ENCODE peak calls at places on chromosomes 3 and 15, in seven cellular contexts. I, N, O, U, C, T and H are unnamed samples.

GRCh38 chr3:158801200-158801599 is 654 bp upstream of the MFSD1 start:
- DNase-seq in I (no peak), N (no peak), O (peak; percentile 46), U (peak; percentile 58), C (no peak), T (peak; percentile 14), H (no peak)

GRCh38 chr3:95097493-95097892 is 1034.6 kb downstream of the NSUN3 start:
- DNase-seq in I (no peak), N (no peak), O (no peak), U (peak; percentile 7), C (no peak), T (no peak), H (no peak)

GRCh38 chr15:87591042-87591441 is 665.5 kb downstream of the NTRK3 start:
- DNase-seq in I (no peak), N (no peak), O (no peak), U (no peak), C (no peak), T (no peak), H (no peak)

GRCh38 chr3:134494539-134494938 is 8.7 kb downstream of the CEP63 start:
- DNase-seq in I (no peak), N (no peak), O (no peak), U (no peak), C (no peak), T (no peak), H (no peak)

GRCh38 chr15:51025454-51025846 is 69.3 kb downstream of the TNFAIP8L3 start:
- DNase-seq in I (no peak), N (no peak), O (no peak), U (no peak), C (no peak), T (no peak), H (no peak)

GRCh38 chr3:140223631-140224030 is 288.6 kb downstream of the CLSTN2 start:
- DNase-seq in I (no peak), N (no peak), O (no peak), U (no peak), C (no peak), T (no peak), H (no peak)

GRCh38 chr3:120113128-120114116 is 19.2 kb upstream of the GSK3B start:
- DNase-seq in I (no peak), N (no peak), O (no peak), U (no peak), C (peak; percentile 22), T (no peak), H (no peak)

GRCh38 chr15:62856466-62857246 is 185.9 kb upstream of the TPM1 start:
- DNase-seq in I (no peak), N (no peak), O (no peak), U (no peak), C (no peak), T (no peak), H (no peak)

GRCh38 chr15:42156266-42156922 is at the start of gene PLA2G4F:
- DNase-seq in I (no peak), N (no peak), O (peak; percentile 67), U (peak; percentile 83), C (no peak), T (no peak), H (no peak)

GRCh38 chr3:171269557-171269956 is 190.6 kb downstream of the TNIK start:
- DNase-seq in I (no peak), N (no peak), O (no peak), U (no peak), C (no peak), T (no peak), H (no peak)

GRCh38 chr15:75672111-75672602 is 24.4 kb downstream of the SNX33 start:
- DNase-seq in I (no peak), N (no peak), O (no peak), U (no peak), C (no peak), T (no peak), H (no peak)

GRCh38 chr3:11445883-11446282 is 173.7 kb downstream of the ATG7 start:
- DNase-seq in I (no peak), N (no peak), O (no peak), U (no peak), C (no peak), T (no peak), H (no peak)

GRCh38 chr3:185847506-185847905 is 22.7 kb upstream of the IGF2BP2 start:
- DNase-seq in I (no peak), N (no peak), O (no peak), U (no peak), C (no peak), T (no peak), H (no peak)

GRCh38 chr15:93974804-93975481 is 256.4 kb upstream of the MCTP2 start:
- DNase-seq in I (no peak), N (no peak), O (no peak), U (no peak), C (peak; percentile 12), T (no peak), H (no peak)

GRCh38 chr3:10602769-10603768 is 97.7 kb upstream of the ATP2B2 start:
- DNase-seq in I (peak; percentile 22), N (no peak), O (no peak), U (no peak), C (no peak), T (no peak), H (peak; percentile 59)

GRCh38 chr3:70120360-70120966 is 120.9 kb downstream of the SAMMSON start:
- DNase-seq in I (peak; percentile 5), N (peak; percentile 67), O (peak; percentile 87), U (peak; percentile 79), C (peak; percentile 47), T (no peak), H (peak; percentile 44)

GRCh38 chr3:141407043-141407442 is 38.7 kb downstream of the ZBTB38 start:
- DNase-seq in I (no peak), N (no peak), O (no peak), U (peak; percentile 51), C (no peak), T (no peak), H (no peak)

GRCh38 chr15:85398822-85399221 is 18.4 kb downstream of the AKAP13 start:
- DNase-seq in I (no peak), N (no peak), O (no peak), U (no peak), C (no peak), T (no peak), H (no peak)

GRCh38 chr15:58307313-58307961 is 124.4 kb upstream of the LIPC start:
- DNase-seq in I (no peak), N (no peak), O (no peak), U (no peak), C (no peak), T (no peak), H (no peak)

GRCh38 chr15:81326466-81327212 is 2.7 kb upstream of the STARD5 start:
- DNase-seq in I (no peak), N (no peak), O (no peak), U (no peak), C (no peak), T (no peak), H (no peak)

GRCh38 chr15:67064607-67065530 is 533 bp upstream of the SMAD3 start:
- DNase-seq in I (no peak), N (peak; percentile 64), O (peak; percentile 78), U (peak; percentile 68), C (no peak), T (no peak), H (no peak)

GRCh38 chr15:68638953-68639500 is 60.2 kb downstream of the CORO2B start:
- DNase-seq in I (no peak), N (no peak), O (no peak), U (no peak), C (peak; percentile 44), T (no peak), H (no peak)

GRCh38 chr15:56468271-56468912 is 3.5 kb upstream of the MNS1 start:
- DNase-seq in I (no peak), N (no peak), O (no peak), U (no peak), C (no peak), T (no peak), H (no peak)

GRCh38 chr3:102332934-102333333 is 101.9 kb upstream of the ZPLD1 start:
- DNase-seq in I (no peak), N (no peak), O (no peak), U (no peak), C (no peak), T (no peak), H (no peak)

GRCh38 chr15:25742008-25742407 is 121.1 kb downstream of the ATP10A start:
- DNase-seq in I (no peak), N (no peak), O (no peak), U (no peak), C (no peak), T (no peak), H (no peak)

GRCh38 chr3:10289785-10290355 is 2.9 kb downstream of the GHRL start:
- DNase-seq in I (no peak), N (no peak), O (no peak), U (no peak), C (no peak), T (no peak), H (no peak)

GRCh38 chr15:83449928-83450501 is 2.9 kb downstream of the SH3GL3 start:
- DNase-seq in I (no peak), N (no peak), O (no peak), U (no peak), C (no peak), T (no peak), H (no peak)

GRCh38 chr15:78732634-78733033 is 78.6 kb downstream of the ADAMTS7 start:
- DNase-seq in I (no peak), N (no peak), O (no peak), U (no peak), C (no peak), T (no peak), H (no peak)

GRCh38 chr3:79019137-79019923 is 748.5 kb downstream of the ROBO1 start:
- DNase-seq in I (no peak), N (no peak), O (peak; percentile 67), U (peak; percentile 54), C (peak; percentile 64), T (peak; percentile 70), H (no peak)

GRCh38 chr15:67072442-67072841 is 7.0 kb downstream of the SMAD3 start:
- DNase-seq in I (no peak), N (no peak), O (no peak), U (no peak), C (no peak), T (no peak), H (no peak)

GRCh38 chr3:42655980-42656679 is 2.6 kb downstream of the ZBTB47 start:
- DNase-seq in I (no peak), N (no peak), O (no peak), U (no peak), C (no peak), T (no peak), H (no peak)

GRCh38 chr15:90037961-90038633 is 37.0 kb downstream of the ZNF710 start:
- DNase-seq in I (no peak), N (no peak), O (no peak), U (no peak), C (no peak), T (no peak), H (peak; percentile 42)